ENCODE peak calls at places on chromosomes 2 and 18, in seven cellular contexts. P is RWPE1, U is psoas muscle, D is glutamatergic neuron, I is endothelial cell, M is astrocyte of the spinal cord, W is left ventricle myocardium inferior. T is an unnamed sample.

GRCh38 chr18:48409591-48410094 is 460 bp upstream of the ZBTB7C start:
- DNase-seq in W (peak; percentile 54), M (no peak), U (peak; percentile 69), P (no peak), I (peak; percentile 25), D (no peak), T (no peak)

GRCh38 chr18:28204154-28204553 is 27.2 kb upstream of the CDH2 start:
- DNase-seq in I (no peak), P (peak; percentile 49), W (no peak), U (no peak), D (no peak), M (peak; percentile 85), T (peak; percentile 28)

GRCh38 chr2:200787351-200788128 is 24.2 kb upstream of the BZW1 start:
- DNase-seq in W (no peak), I (no peak), D (no peak), P (peak; percentile 82), M (peak; percentile 95), U (no peak), T (no peak)

GRCh38 chr18:78100189-78100588 is 850.5 kb downstream of the GALR1 start:
- DNase-seq in I (no peak), D (no peak), U (no peak), W (no peak), P (no peak), M (no peak), T (no peak)

GRCh38 chr2:134976074-134976702 is 57.6 kb downstream of the CCNT2 start:
- DNase-seq in U (no peak), M (no peak), P (no peak), D (no peak), W (no peak), I (no peak), T (no peak)

GRCh38 chr2:99911711-99912110 is 230.7 kb downstream of the AFF3 start:
- DNase-seq in I (no peak), W (no peak), P (peak; percentile 24), M (no peak), D (no peak), U (no peak), T (no peak)

GRCh38 chr18:63322908-63323634 is 3.5 kb upstream of the BCL2 start:
- DNase-seq in W (no peak), P (peak; percentile 45), M (peak; percentile 71), D (peak; percentile 32), I (peak; percentile 56), U (no peak), T (peak; percentile 30)

GRCh38 chr2:86038291-86039081 is 67.2 kb downstream of the POLR1A start:
- DNase-seq in I (no peak), D (no peak), U (no peak), W (no peak), M (peak; percentile 71), P (no peak), T (no peak)

GRCh38 chr2:206798009-206798408 is 32.6 kb downstream of the FASTKD2 start:
- DNase-seq in P (no peak), I (no peak), D (no peak), U (no peak), M (no peak), W (no peak), T (no peak)

GRCh38 chr2:70962885-70963878 is 15.2 kb upstream of the ANKRD53 start:
- DNase-seq in M (no peak), W (no peak), U (no peak), P (no peak), D (no peak), I (no peak), T (no peak)

GRCh38 chr2:94872088-94872618 is 923 bp downstream of the TEKT4 start:
- DNase-seq in I (no peak), D (peak; percentile 12), U (no peak), M (no peak), W (no peak), P (no peak), T (no peak)

GRCh38 chr2:75481041-75481836 is 79.5 kb downstream of the EVA1A start:
- DNase-seq in D (no peak), W (no peak), P (no peak), U (no peak), I (no peak), M (peak; percentile 15), T (no peak)

GRCh38 chr18:54830260-54830659 is 2.0 kb downstream of the RAB27B start:
- DNase-seq in D (no peak), P (no peak), M (no peak), W (no peak), U (no peak), I (no peak), T (no peak)

GRCh38 chr2:231810905-231811304 is 24.7 kb downstream of the COPS7B start:
- DNase-seq in M (peak; percentile 61), I (no peak), W (no peak), D (no peak), U (no peak), P (peak; percentile 33), T (no peak)

GRCh38 chr2:76793647-76794334 is 728.4 kb downstream of the LRRTM4 start:
- DNase-seq in P (no peak), M (no peak), W (no peak), U (no peak), D (no peak), I (no peak), T (no peak)

GRCh38 chr2:46632349-46632748 is 153.0 kb downstream of the TMEM247 start:
- DNase-seq in I (no peak), U (no peak), D (no peak), W (no peak), M (peak; percentile 79), P (peak; percentile 46), T (no peak)

GRCh38 chr2:240156435-240157146 is 16.1 kb upstream of the OTOS start:
- DNase-seq in W (no peak), D (no peak), U (peak; percentile 34), M (no peak), P (no peak), I (no peak), T (no peak)

GRCh38 chr18:65093341-65093740 is 657.5 kb upstream of the CDH7 start:
- DNase-seq in P (no peak), I (no peak), D (peak; percentile 28), W (no peak), M (no peak), U (no peak), T (no peak)

DNA sequence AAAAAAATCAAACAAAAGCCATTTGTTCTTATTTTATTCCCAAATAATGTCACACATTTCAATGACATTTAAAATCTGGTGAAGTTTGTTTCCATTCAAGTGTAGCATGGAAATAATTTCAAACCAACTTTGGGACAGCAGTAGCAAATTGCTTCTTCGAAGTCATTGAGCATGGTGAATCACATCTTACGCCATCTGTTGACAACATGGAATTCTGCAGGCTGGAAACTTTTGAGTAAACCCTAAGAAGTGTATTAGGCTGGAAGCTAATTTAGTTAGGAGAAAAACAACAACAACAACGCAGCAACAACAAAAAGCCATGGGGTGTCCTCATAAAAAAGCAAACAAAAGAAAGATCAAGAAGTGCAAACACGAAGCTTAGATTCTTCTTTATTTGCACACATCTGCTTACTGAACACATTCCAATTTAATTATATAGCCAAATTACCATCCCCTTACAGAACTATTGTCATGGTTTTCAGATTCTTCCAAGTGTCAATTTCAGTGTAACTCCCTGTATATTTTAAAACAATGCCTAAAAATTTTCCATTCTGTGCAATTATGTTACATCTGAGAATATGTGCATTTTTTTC is 659.0 kb upstream of the CDH7 start:
- DNase-seq in I (peak; percentile 6), M (peak; percentile 18), D (no peak), U (no peak), P (peak; percentile 1), W (no peak), T (no peak)
- TF ChIP-seq CTCF in I (peak; percentile 68), M (peak; percentile 48), D (peak; percentile 48), U (peak; percentile 3), P (peak; percentile 53), W (peak; percentile 68), T (no peak)

GRCh38 chr2:112462178-112462577 is 19.8 kb upstream of the TTL start:
- DNase-seq in U (no peak), D (no peak), P (no peak), M (no peak), W (no peak), I (no peak), T (no peak)

GRCh38 chr2:112463256-112463655 is 18.7 kb upstream of the TTL start:
- DNase-seq in W (no peak), M (no peak), D (no peak), U (no peak), I (no peak), P (no peak), T (no peak)

DNA sequence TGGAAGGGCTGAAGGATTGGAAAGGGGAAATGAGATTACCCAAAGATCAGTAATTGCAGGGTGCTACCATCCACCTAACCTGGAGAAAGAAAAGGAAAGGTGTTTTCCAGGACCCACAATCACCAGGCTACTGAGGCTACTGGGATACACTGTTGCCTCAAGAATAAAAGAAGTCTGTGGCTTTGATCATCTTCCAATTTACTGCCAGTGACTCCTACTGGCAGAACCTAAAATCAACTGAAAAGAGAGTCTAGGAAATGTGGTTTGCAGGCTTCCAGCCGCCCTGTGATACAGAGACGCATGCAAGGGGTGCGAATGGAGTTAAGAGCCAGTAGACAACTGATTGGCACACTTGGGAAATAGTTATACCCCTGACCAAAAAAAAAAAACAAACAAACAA is 16.6 kb upstream of the TTL start:
- DNase-seq in M (peak; percentile 25), D (no peak), I (no peak), P (no peak), W (no peak), U (no peak), T (no peak)
- TF ChIP-seq CTCF in M (peak; percentile 37), D (no peak), I (no peak), P (no peak), W (peak; percentile 8), U (no peak), T (no peak)

DNA sequence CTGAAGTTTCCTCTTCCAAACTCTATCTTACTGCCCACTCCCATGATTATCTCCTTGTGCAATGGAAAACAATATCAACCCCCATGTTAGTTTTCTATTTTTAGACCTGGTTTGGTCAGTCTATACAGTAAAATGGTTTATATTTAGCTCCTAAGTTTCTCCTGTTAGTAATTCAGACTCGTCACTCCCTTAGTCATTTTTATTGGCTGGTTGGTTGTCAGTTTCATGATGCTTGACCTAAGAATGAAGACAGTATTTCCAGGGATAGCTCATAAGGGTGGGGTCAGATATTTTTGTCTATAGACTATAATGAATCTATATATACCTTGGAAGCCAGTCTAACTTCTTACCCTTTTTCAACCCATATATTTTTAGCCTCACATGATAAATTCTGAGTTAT is 61.4 kb upstream of the NEUROD1 start:
- DNase-seq in W (no peak), I (no peak), U (no peak), D (no peak), P (peak; percentile 22), M (no peak), T (no peak)
- TF ChIP-seq CTCF in W (no peak), I (no peak), U (no peak), D (no peak), P (no peak), M (no peak), T (no peak)

DNA sequence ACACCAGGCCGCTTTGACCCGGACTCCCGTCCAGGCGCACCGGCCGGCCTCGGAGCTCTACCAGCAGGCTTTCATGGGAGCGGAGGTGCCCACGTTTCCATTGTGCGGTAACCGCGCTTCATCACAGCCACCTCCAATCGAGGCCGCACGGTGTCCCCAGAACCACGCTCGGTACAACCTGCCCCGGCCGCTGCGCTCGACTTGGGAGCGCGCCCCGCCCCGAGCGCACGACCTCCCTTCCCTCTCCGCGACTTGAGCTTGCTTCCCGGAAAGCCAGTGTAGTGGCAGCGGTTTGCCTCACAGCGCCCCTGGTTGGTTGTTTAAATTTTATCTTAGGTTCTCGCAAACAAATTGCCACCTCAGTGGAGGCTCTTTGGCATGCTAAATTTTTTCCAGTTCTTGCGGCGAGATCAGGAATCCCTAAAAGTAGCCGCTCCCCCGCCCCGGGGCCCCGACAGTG is 329 bp upstream of the CYP1B1 start:
- DNase-seq in U (peak; percentile 85), I (peak; percentile 59), M (peak; percentile 90), D (peak; percentile 63), W (peak; percentile 76), P (peak; percentile 56), T (peak; percentile 87)
- TF ChIP-seq CTCF in U (peak; percentile 16), I (no peak), M (peak; percentile 30), D (peak; percentile 39), W (no peak), P (no peak), T (peak; percentile 43)